ENCODE peak calls at places on chromosomes 7 and 10, in seven cellular contexts. V is right atrium auricular region, A is neural crest cell, Y is type B pancreatic cell, B is cardiac muscle cell, F is uterus, S is H9. C is an unnamed sample.

GRCh38 chr7:111089822-111090426 is 1.0 kb upstream of the LRRN3 start:
- DNase-seq in Y (no peak), S (no peak), A (no peak), B (peak), V (no peak), F (no peak), C (peak)

GRCh38 chr7:133602291-133602690 is 349.4 kb downstream of the EXOC4 start:
- DNase-seq in S (no peak), V (no peak), B (no peak), A (no peak), Y (no peak), F (no peak), C (peak)

GRCh38 chr10:78740976-78741375 is 327.8 kb upstream of the ZMIZ1 start:
- DNase-seq in Y (no peak), S (no peak), F (no peak), V (no peak), A (no peak), B (no peak), C (no peak)

GRCh38 chr10:126235091-126235978 is 152.9 kb downstream of the ADAM12 start:
- DNase-seq in S (no peak), A (no peak), B (no peak), F (no peak), V (peak), Y (no peak), C (no peak)

GRCh38 chr10:109926141-109926745 is 2.9 kb upstream of the XPNPEP1 start:
- DNase-seq in F (no peak), V (no peak), Y (no peak), A (no peak), S (no peak), B (no peak), C (no peak)

GRCh38 chr10:97025613-97026242 is 160.0 kb downstream of the SLIT1 start:
- DNase-seq in B (peak), Y (no peak), F (peak), S (peak), A (peak), V (peak), C (peak)

GRCh38 chr10:92760609-92761008 is 70.9 kb downstream of the HHEX start:
- DNase-seq in A (no peak), F (no peak), V (no peak), B (no peak), S (no peak), Y (no peak), C (no peak)

GRCh38 chr7:48667434-48667833 is 256.9 kb upstream of the CDC14C start:
- DNase-seq in B (no peak), A (no peak), V (no peak), Y (no peak), S (no peak), F (no peak), C (no peak)

GRCh38 chr10:112269266-112269665 is 13.9 kb upstream of the TECTB start:
- DNase-seq in B (no peak), A (no peak), F (no peak), V (no peak), S (no peak), Y (no peak), C (peak)

GRCh38 chr10:131961777-131962450 is 19.8 kb downstream of the BNIP3 start:
- DNase-seq in V (no peak), Y (no peak), A (no peak), S (no peak), B (no peak), F (no peak), C (no peak)

GRCh38 chr7:47757946-47758371 is 176.0 kb upstream of the TNS3 start:
- DNase-seq in F (peak), S (no peak), V (peak), Y (no peak), B (no peak), A (no peak), C (peak)

GRCh38 chr10:93280699-93281366 is 201.3 kb downstream of the MYOF start:
- DNase-seq in Y (no peak), S (peak), F (no peak), B (no peak), V (no peak), A (no peak), C (no peak)

GRCh38 chr10:100653957-100654834 is 91.2 kb upstream of the PAX2 start:
- DNase-seq in V (no peak), B (peak), A (peak), F (no peak), S (peak), Y (no peak), C (no peak)

GRCh38 chr7:157019718-157020451 is 9.4 kb upstream of the MNX1 start:
- DNase-seq in V (no peak), F (no peak), B (no peak), S (no peak), A (no peak), Y (no peak), C (no peak)

GRCh38 chr10:121556918-121557573 is 41.2 kb downstream of the FGFR2 start:
- DNase-seq in V (no peak), B (no peak), S (no peak), F (no peak), Y (no peak), A (no peak), C (peak)

GRCh38 chr7:140697447-140698143 is 1.1 kb downstream of the NDUFB2 start:
- DNase-seq in A (no peak), V (no peak), Y (no peak), S (no peak), F (no peak), B (no peak), C (no peak)

GRCh38 chr7:102236592-102237287 is 49.9 kb upstream of the SH2B2 start:
- DNase-seq in Y (no peak), B (peak), S (peak), A (peak), F (peak), V (peak), C (peak)

GRCh38 chr7:21507627-21508343 is 35.1 kb upstream of the DNAH11 start:
- DNase-seq in Y (no peak), V (no peak), B (peak), A (peak), S (peak), F (no peak), C (peak)

GRCh38 chr10:11782793-11783557 is 40.2 kb upstream of the PROSER2 start:
- DNase-seq in S (no peak), V (no peak), Y (no peak), A (peak), B (peak), F (no peak), C (peak)

GRCh38 chr10:132869621-132870020 is 72.7 kb downstream of the CFAP46 start:
- DNase-seq in Y (peak), F (peak), B (no peak), V (no peak), A (no peak), S (peak), C (no peak)

GRCh38 chr10:129105266-129105665 is 361.8 kb upstream of the MGMT start:
- DNase-seq in B (no peak), A (no peak), Y (no peak), V (no peak), F (no peak), S (no peak), C (no peak)

GRCh38 chr7:20218261-20218660 is 1.1 kb upstream of the MACC1 start:
- DNase-seq in A (no peak), Y (no peak), V (no peak), B (no peak), F (no peak), S (no peak), C (peak)

GRCh38 chr10:47299989-47300931 is at the start of gene GDF10:
- DNase-seq in V (no peak), B (peak), Y (no peak), S (no peak), F (no peak), A (peak), C (no peak)

GRCh38 chr10:60536529-60537114 is 146.9 kb upstream of the ANK3 start:
- DNase-seq in F (no peak), Y (no peak), S (no peak), V (no peak), A (no peak), B (no peak), C (peak)

GRCh38 chr7:117810642-117811512 is 62.4 kb downstream of the CTTNBP2 start:
- DNase-seq in S (peak), A (no peak), V (no peak), Y (no peak), B (peak), F (no peak), C (no peak)

GRCh38 chr10:22693371-22693784 is 21.0 kb downstream of the PIP4K2A start:
- DNase-seq in Y (no peak), V (no peak), F (no peak), A (no peak), B (no peak), S (no peak), C (peak)

GRCh38 chr7:116316838-116317612 is 106.7 kb downstream of the TES start:
- DNase-seq in F (peak), S (no peak), A (peak), B (no peak), Y (no peak), V (peak), C (peak)

GRCh38 chr10:31953080-31953479 is 24.4 kb upstream of the ARHGAP12 start:
- DNase-seq in A (no peak), F (no peak), V (no peak), S (no peak), Y (no peak), B (no peak), C (no peak)

GRCh38 chr10:26480909-26481703 is 43.0 kb downstream of the APBB1IP start:
- DNase-seq in A (no peak), V (no peak), Y (no peak), S (no peak), B (no peak), F (no peak), C (no peak)

GRCh38 chr10:113409147-113409546 is 143.7 kb upstream of the HABP2 start:
- DNase-seq in A (no peak), B (no peak), F (no peak), V (no peak), S (no peak), Y (no peak), C (no peak)

GRCh38 chr10:61990761-61991135 is 89.2 kb downstream of the ARID5B start:
- DNase-seq in F (no peak), B (no peak), S (no peak), Y (no peak), V (no peak), A (no peak), C (no peak)

GRCh38 chr7:80851896-80852476 is 66.9 kb downstream of the SEMA3C start:
- DNase-seq in S (no peak), F (no peak), B (no peak), A (no peak), V (no peak), Y (no peak), C (peak)

GRCh38 chr10:102186128-102186527 is 33.9 kb downstream of the NOLC1 start:
- DNase-seq in S (no peak), F (no peak), B (no peak), V (no peak), Y (no peak), A (no peak), C (no peak)

GRCh38 chr7:132053871-132054270 is 497.4 kb upstream of the PODXL start:
- DNase-seq in B (no peak), V (no peak), A (no peak), S (no peak), F (no peak), Y (no peak), C (no peak)

GRCh38 chr7:132045481-132045980 is 489.1 kb upstream of the PODXL start:
- DNase-seq in F (no peak), B (no peak), A (no peak), V (no peak), Y (peak), S (no peak), C (no peak)

GRCh38 chr7:132045002-132045401 is 488.6 kb upstream of the PODXL start:
- DNase-seq in Y (no peak), B (no peak), F (no peak), A (no peak), V (no peak), S (no peak), C (no peak)

GRCh38 chr7:132044247-132044646 is 487.8 kb upstream of the PODXL start:
- DNase-seq in Y (no peak), F (no peak), B (no peak), V (no peak), A (no peak), S (no peak), C (no peak)

GRCh38 chr7:132049462-132050304 is 493.3 kb upstream of the PODXL start:
- DNase-seq in A (peak), B (peak), F (no peak), S (peak), Y (peak), V (no peak), C (no peak)
- TF ChIP-seq CTCF in A (peak), B (peak), F (no peak), S (peak), Y (peak), V (peak), C (peak)

DNA sequence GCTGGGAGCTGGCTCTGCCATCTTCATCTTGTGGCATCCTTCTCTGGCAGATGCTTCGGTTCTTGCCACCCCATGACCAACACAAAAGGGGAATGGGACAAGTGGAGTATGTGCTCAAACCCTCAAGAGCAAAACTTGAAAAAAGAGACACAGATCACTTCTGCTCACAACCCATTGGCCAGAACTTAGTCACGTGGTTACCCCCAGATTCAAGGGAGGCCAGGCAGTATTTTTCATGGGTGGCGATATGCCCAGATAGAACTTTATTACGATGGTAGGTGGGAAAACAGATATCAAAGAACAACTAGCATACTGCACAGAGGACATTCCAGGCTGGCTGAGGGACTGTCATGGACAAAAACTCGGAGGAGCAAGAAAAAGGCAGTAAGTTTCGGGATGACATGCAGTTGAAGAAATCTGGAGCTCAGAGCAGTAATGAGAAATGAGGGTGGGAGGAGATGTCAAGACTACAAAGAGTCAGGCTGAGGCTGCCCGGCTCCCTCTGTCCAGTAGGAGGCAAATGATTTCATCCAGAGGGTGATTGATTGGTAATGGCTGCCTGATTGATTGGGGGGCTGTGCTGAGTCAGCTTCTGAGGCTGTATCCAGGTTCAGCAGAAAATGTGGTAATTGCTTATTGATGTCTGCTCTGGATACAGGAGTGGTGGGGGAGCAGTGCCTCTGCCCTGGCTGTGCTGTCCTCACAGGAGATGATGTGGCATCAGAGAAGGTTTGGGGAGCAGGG is 25.3 kb downstream of the COL13A1 start:
- DNase-seq in V (no peak), S (no peak), B (no peak), A (no peak), F (no peak), Y (no peak), C (no peak)
- TF ChIP-seq CTCF in V (no peak), S (peak), B (no peak), A (peak), F (no peak), Y (peak), C (peak)

GRCh38 chr7:96224073-96224472 is 97.8 kb downstream of the SLC25A13 start:
- DNase-seq in Y (no peak), V (no peak), F (no peak), B (no peak), A (no peak), S (no peak), C (no peak)
- TF ChIP-seq CTCF in Y (no peak), V (no peak), F (no peak), B (no peak), A (no peak), S (no peak), C (no peak)

GRCh38 chr7:94154858-94155257 is 150.7 kb upstream of the BET1 start:
- DNase-seq in Y (no peak), S (no peak), F (no peak), A (no peak), V (no peak), B (peak), C (no peak)
- TF ChIP-seq CTCF in Y (no peak), S (no peak), F (no peak), A (no peak), V (no peak), B (no peak), C (no peak)

GRCh38 chr7:149433124-149433523 is 27.7 kb downstream of the ZNF777 start:
- DNase-seq in Y (no peak), S (no peak), A (no peak), F (no peak), B (no peak), V (no peak), C (no peak)
- TF ChIP-seq CTCF in Y (no peak), S (no peak), A (no peak), F (no peak), B (no peak), V (no peak), C (no peak)